ENCODE peak calls at places on chromosomes 3 and 15, in five cellular contexts. One of them, this sample, is unnamed.

GRCh38 chr3:193782280-193782654 is 189.3 kb downstream of the OPA1 start:
- DNase-seq in H9: peak; percentile 60
- DNase-seq in H1: no peak
- DNase-seq in neuronal stem cell: no peak
- DNase-seq in trophoblast cell: peak; percentile 96
- DNase-seq in this sample: peak; percentile 44

GRCh38 chr15:80549712-80550111 is 145.4 kb upstream of the ABHD17C start:
- DNase-seq in H9: no peak
- DNase-seq in H1: no peak
- DNase-seq in neuronal stem cell: no peak
- DNase-seq in trophoblast cell: no peak
- DNase-seq in this sample: no peak

GRCh38 chr3:127853681-127854080 is 31.4 kb upstream of the MGLL start:
- DNase-seq in H9: peak; percentile 52
- DNase-seq in H1: peak; percentile 43
- DNase-seq in neuronal stem cell: no peak
- DNase-seq in trophoblast cell: peak; percentile 53
- DNase-seq in this sample: no peak

GRCh38 chr3:190056795-190057194 is 63.9 kb downstream of the P3H2 start:
- DNase-seq in H9: no peak
- DNase-seq in H1: no peak
- DNase-seq in neuronal stem cell: no peak
- DNase-seq in trophoblast cell: no peak
- DNase-seq in this sample: peak; percentile 61

GRCh38 chr15:65423977-65424679 is 1.4 kb upstream of the IGDCC4 start:
- DNase-seq in H9: no peak
- DNase-seq in H1: no peak
- DNase-seq in neuronal stem cell: no peak
- DNase-seq in trophoblast cell: no peak
- DNase-seq in this sample: peak; percentile 38

GRCh38 chr3:167940241-167940640 is 155.5 kb downstream of the GOLIM4 start:
- DNase-seq in H9: no peak
- DNase-seq in H1: no peak
- DNase-seq in neuronal stem cell: no peak
- DNase-seq in trophoblast cell: no peak
- DNase-seq in this sample: peak; percentile 21

GRCh38 chr15:82999905-83000671 is 11.4 kb downstream of the C15orf40 start:
- DNase-seq in H9: no peak
- DNase-seq in H1: peak; percentile 43
- DNase-seq in neuronal stem cell: peak; percentile 12
- DNase-seq in trophoblast cell: peak; percentile 8
- DNase-seq in this sample: peak; percentile 67

GRCh38 chr15:94231728-94232086 is 346 bp downstream of the MCTP2 start:
- DNase-seq in H9: no peak
- DNase-seq in H1: no peak
- DNase-seq in neuronal stem cell: peak; percentile 5
- DNase-seq in trophoblast cell: no peak
- DNase-seq in this sample: peak; percentile 70

GRCh38 chr3:62373215-62373614 is at the start of gene FEZF2:
- DNase-seq in H9: peak; percentile 65
- DNase-seq in H1: peak; percentile 77
- DNase-seq in neuronal stem cell: no peak
- DNase-seq in trophoblast cell: no peak
- DNase-seq in this sample: no peak

GRCh38 chr3:161644871-161645636 is 148.4 kb downstream of the OTOL1 start:
- DNase-seq in H9: no peak
- DNase-seq in H1: no peak
- DNase-seq in neuronal stem cell: no peak
- DNase-seq in trophoblast cell: no peak
- DNase-seq in this sample: no peak

GRCh38 chr15:58864602-58865419 is 68.7 kb downstream of the SLTM start:
- DNase-seq in H9: peak; percentile 76
- DNase-seq in H1: peak; percentile 83
- DNase-seq in neuronal stem cell: no peak
- DNase-seq in trophoblast cell: no peak
- DNase-seq in this sample: no peak

GRCh38 chr3:23663661-23664186 is 142.0 kb upstream of the UBE2E1 start:
- DNase-seq in H9: no peak
- DNase-seq in H1: no peak
- DNase-seq in neuronal stem cell: no peak
- DNase-seq in trophoblast cell: no peak
- DNase-seq in this sample: no peak

GRCh38 chr3:45241206-45241605 is 15.1 kb upstream of the TMEM158 start:
- DNase-seq in H9: no peak
- DNase-seq in H1: no peak
- DNase-seq in neuronal stem cell: no peak
- DNase-seq in trophoblast cell: no peak
- DNase-seq in this sample: no peak

GRCh38 chr3:172161390-172161789 is 122.0 kb downstream of the FNDC3B start:
- DNase-seq in H9: no peak
- DNase-seq in H1: no peak
- DNase-seq in neuronal stem cell: no peak
- DNase-seq in trophoblast cell: no peak
- DNase-seq in this sample: no peak

GRCh38 chr15:47337106-47337505 is 380.2 kb upstream of the SEMA6D start:
- DNase-seq in H9: no peak
- DNase-seq in H1: no peak
- DNase-seq in neuronal stem cell: no peak
- DNase-seq in trophoblast cell: peak; percentile 67
- DNase-seq in this sample: no peak

GRCh38 chr15:47331796-47332480 is 385.4 kb upstream of the SEMA6D start:
- DNase-seq in H9: no peak
- DNase-seq in H1: no peak
- DNase-seq in neuronal stem cell: no peak
- DNase-seq in trophoblast cell: no peak
- DNase-seq in this sample: peak; percentile 94

GRCh38 chr15:47334805-47335204 is 382.5 kb upstream of the SEMA6D start:
- DNase-seq in H9: no peak
- DNase-seq in H1: no peak
- DNase-seq in neuronal stem cell: no peak
- DNase-seq in trophoblast cell: no peak
- DNase-seq in this sample: no peak

GRCh38 chr15:47332481-47332880 is 384.8 kb upstream of the SEMA6D start:
- DNase-seq in H9: no peak
- DNase-seq in H1: no peak
- DNase-seq in neuronal stem cell: no peak
- DNase-seq in trophoblast cell: peak; percentile 53
- DNase-seq in this sample: peak; percentile 65

DNA sequence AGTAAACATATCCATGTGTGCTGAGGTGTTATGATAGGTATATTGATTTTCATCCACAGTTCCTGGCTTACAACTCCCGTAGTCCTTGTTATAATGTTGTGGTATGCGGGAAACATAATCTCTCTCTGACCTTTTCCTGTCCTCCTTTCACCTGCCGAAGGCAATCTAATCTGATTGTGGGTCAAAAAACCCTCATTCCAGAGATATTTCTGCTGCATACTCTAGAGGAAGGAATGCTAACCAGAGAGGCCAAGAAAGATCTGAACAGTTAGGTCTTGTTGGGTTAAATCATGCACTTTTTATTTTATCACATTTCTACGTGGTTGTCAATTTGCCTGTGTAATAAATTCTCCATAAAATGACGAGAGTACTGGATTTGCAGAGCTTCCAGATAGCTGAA is 383.5 kb upstream of the SEMA6D start:
- DNase-seq in H9: no peak
- DNase-seq in H1: no peak
- DNase-seq in neuronal stem cell: no peak
- DNase-seq in trophoblast cell: peak; percentile 22
- DNase-seq in this sample: no peak
- H2BK12ac ChIP-seq in H9: no peak overlapping the region
- H2BK12ac ChIP-seq in H1: no peak overlapping the region
- H2BK12ac ChIP-seq in neuronal stem cell: no peak overlapping the region
- H2BK12ac ChIP-seq in trophoblast cell: no peak overlapping the region
- H2BK12ac ChIP-seq in this sample: no peak overlapping the region

GRCh38 chr3:18716101-18716500 is 291.0 kb upstream of the SATB1 start:
- DNase-seq in H9: no peak
- DNase-seq in H1: no peak
- DNase-seq in neuronal stem cell: no peak
- DNase-seq in trophoblast cell: no peak
- DNase-seq in this sample: no peak
- H4K91ac ChIP-seq in H9: no peak overlapping the region
- H4K91ac ChIP-seq in H1: no peak overlapping the region
- H4K91ac ChIP-seq in neuronal stem cell: no peak overlapping the region
- H4K91ac ChIP-seq in trophoblast cell: no peak overlapping the region
- H4K91ac ChIP-seq in this sample: no peak overlapping the region

DNA sequence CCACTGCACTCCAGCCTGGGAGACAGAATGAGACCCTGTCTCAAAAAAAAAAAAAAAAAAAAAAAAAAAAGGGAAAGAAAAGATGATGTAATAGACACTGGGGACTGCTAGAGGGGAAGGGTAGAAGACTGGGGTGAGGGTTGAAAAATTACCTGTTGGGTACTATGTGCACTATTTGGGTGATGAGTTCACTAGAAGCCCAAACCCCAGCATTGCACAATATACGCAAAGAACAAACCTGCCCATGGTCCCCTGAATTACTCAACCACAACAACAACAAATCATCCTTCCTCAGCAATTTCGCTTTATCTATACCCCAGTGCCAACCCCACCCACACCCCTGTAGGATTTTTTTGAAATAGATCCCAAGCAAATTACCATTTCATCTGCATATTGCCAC is 13.5 kb downstream of the NIPA1 start:
- DNase-seq in H9: no peak
- DNase-seq in H1: no peak
- DNase-seq in neuronal stem cell: no peak
- DNase-seq in trophoblast cell: no peak
- DNase-seq in this sample: no peak
- H2BK12ac ChIP-seq in H9: no peak overlapping the region
- H2BK12ac ChIP-seq in H1: no peak overlapping the region
- H2BK12ac ChIP-seq in neuronal stem cell: no peak overlapping the region
- H2BK12ac ChIP-seq in trophoblast cell: no peak overlapping the region
- H2BK12ac ChIP-seq in this sample: no peak overlapping the region

DNA sequence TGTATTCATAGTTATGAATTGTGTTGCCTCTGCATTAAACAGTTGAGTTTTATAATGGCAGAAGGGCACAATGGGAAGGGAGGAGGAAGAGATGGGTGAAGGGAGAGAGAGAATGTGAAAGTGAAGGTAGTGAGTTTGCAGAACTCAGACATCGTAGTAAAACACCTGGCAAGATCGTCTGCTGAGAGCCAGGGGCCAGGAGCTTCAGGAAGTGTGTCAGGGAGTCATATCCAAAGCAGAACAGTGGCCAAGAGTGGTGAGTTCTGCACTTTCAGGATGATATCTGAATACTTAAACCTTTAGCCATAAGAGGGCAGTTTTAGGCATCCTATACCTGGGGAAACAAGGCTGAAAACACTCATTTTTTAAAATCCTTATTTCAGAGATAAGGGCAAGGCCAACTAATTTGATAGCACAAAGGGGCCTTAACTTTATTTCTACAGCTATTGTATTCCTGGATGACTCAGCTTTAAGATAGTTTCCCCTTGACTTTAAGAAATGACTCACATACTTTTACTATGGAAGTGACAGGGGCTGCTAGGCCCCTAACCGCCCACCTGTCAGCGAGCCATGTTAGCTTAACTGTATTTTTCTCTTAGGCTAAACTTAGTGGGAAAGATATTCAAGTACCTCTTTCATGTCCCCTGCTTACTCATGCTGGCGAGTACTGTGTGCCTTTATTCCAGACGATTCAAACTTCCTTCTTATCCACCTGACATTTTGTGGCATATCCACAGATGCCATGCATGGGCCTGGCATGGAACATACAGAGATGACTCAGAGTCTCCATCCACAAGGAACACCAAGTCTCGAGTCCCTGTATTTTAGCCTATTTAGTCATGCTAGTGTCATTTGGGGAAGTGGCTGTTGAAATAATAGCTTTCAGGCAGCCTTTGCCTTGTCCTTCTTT is 53.9 kb downstream of the RLBP1 start:
- DNase-seq in H9: no peak
- DNase-seq in H1: no peak
- DNase-seq in neuronal stem cell: no peak
- DNase-seq in trophoblast cell: no peak
- DNase-seq in this sample: peak; percentile 53
- H4K91ac ChIP-seq in H9: no peak overlapping the region
- H4K91ac ChIP-seq in H1: no peak overlapping the region
- H4K91ac ChIP-seq in neuronal stem cell: no peak overlapping the region
- H4K91ac ChIP-seq in trophoblast cell: no peak overlapping the region
- H4K91ac ChIP-seq in this sample: no peak overlapping the region

GRCh38 chr3:107959767-107960166 is 131.1 kb downstream of the CD47 start:
- DNase-seq in H9: no peak
- DNase-seq in H1: no peak
- DNase-seq in neuronal stem cell: no peak
- DNase-seq in trophoblast cell: no peak
- DNase-seq in this sample: peak; percentile 27
- H2BK12ac ChIP-seq in H9: no peak overlapping the region
- H2BK12ac ChIP-seq in H1: no peak overlapping the region
- H2BK12ac ChIP-seq in neuronal stem cell: no peak overlapping the region
- H2BK12ac ChIP-seq in trophoblast cell: no peak overlapping the region
- H2BK12ac ChIP-seq in this sample: no peak overlapping the region

GRCh38 chr15:68586274-68586961 is 7.6 kb downstream of the CORO2B start:
- DNase-seq in H9: no peak
- DNase-seq in H1: no peak
- DNase-seq in neuronal stem cell: no peak
- DNase-seq in trophoblast cell: no peak
- DNase-seq in this sample: peak; percentile 79

GRCh38 chr15:68585574-68586273 is 6.9 kb downstream of the CORO2B start:
- DNase-seq in H9: no peak
- DNase-seq in H1: no peak
- DNase-seq in neuronal stem cell: no peak
- DNase-seq in trophoblast cell: no peak
- DNase-seq in this sample: no peak

GRCh38 chr15:68583936-68584703 is 5.3 kb downstream of the CORO2B start:
- DNase-seq in H9: no peak
- DNase-seq in H1: no peak
- DNase-seq in neuronal stem cell: no peak
- DNase-seq in trophoblast cell: no peak
- DNase-seq in this sample: no peak

GRCh38 chr15:68583321-68583720 is 4.5 kb downstream of the CORO2B start:
- DNase-seq in H9: no peak
- DNase-seq in H1: no peak
- DNase-seq in neuronal stem cell: no peak
- DNase-seq in trophoblast cell: no peak
- DNase-seq in this sample: no peak

DNA sequence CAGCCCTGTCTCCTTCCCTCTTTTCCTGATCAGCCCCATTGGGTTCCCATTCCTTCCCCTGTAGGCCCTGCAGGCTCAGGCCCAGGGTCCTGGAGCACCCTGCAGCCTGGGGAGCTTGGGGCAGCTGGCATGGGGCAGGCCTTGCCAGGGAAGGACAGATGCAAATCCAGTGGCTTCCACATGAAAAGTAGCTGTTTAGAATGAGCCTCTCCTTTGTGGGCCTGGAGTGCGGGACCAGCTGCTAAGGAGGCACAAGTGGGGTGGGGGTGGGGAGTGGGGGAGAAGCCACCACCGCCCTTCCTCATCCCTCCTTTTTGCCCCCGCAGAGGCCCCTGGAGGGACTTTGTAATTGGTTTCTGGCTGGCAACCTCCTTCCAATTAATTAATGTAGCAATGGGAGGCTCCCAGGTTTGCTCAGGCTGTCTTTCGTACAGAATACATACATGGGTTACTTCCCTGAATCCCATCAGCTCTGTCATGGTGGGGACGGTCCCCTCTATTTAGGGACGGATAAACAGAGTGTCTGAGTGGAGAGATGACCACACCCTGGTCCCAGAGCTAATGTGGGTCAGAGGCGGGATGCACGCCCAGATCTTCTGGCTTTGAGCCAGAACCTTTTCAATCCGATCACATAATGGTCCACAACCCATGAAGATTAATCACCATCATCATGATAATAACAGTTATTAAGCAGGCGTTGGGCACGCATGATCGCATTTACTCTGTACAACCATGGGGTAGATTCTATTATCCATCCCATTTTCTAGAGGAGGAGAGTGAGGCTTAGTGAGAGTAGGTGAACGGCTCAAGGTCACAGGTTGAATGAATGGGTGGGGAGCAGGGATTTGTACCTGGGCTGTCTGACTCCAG is 6.1 kb downstream of the CORO2B start:
- DNase-seq in H9: no peak
- DNase-seq in H1: no peak
- DNase-seq in neuronal stem cell: no peak
- DNase-seq in trophoblast cell: no peak
- DNase-seq in this sample: no peak
- H4K91ac ChIP-seq in H9: no peak overlapping the region
- H4K91ac ChIP-seq in H1: no peak overlapping the region
- H4K91ac ChIP-seq in neuronal stem cell: no peak overlapping the region
- H4K91ac ChIP-seq in trophoblast cell: no peak overlapping the region
- H4K91ac ChIP-seq in this sample: peak overlapping the region; percentile 36